ENCODE peak calls at places on chromosomes 7 and 10, in six cellular contexts. I is left ventricle myocardium inferior; A is LHCN-M2; Q is stimulated activated CD8-positive, alpha-beta memory T cell treated with anti-CD3 and anti-CD28 coated beads, Interleukin-15, amount 100 ng/mL, for 4 hours; V is mesothelial cell of epicardium; N is Calu3. F is an unnamed sample.
A peak's percentile ranks its signal among the peaks of the same experiment; 100 is the strongest.

GRCh38 chr10:130459851-130460490 is 323.8 kb downstream of the GLRX3 start:
- DNase-seq in I (no peak), A (no peak), Q (no peak), V (peak; percentile 20), N (no peak), F (no peak)

GRCh38 chr10:24303522-24304310 is 94.8 kb downstream of the KIAA1217 start:
- DNase-seq in I (no peak), A (peak; percentile 51), Q (no peak), V (no peak), N (no peak), F (no peak)

GRCh38 chr10:49646256-49646870 is 32.5 kb downstream of the CHAT start:
- DNase-seq in I (no peak), A (no peak), Q (no peak), V (no peak), N (no peak), F (peak; percentile 32)

GRCh38 chr7:27459729-27460048 is 203.0 kb downstream of the HIBADH start:
- DNase-seq in I (no peak), A (peak; percentile 38), Q (no peak), V (no peak), N (no peak), F (no peak)

GRCh38 chr7:101118856-101119255 is 8.0 kb upstream of the SERPINE1 start:
- DNase-seq in I (no peak), A (no peak), Q (no peak), V (no peak), N (no peak), F (no peak)

GRCh38 chr10:14302035-14302434 is 28.7 kb downstream of the FRMD4A start:
- DNase-seq in I (no peak), A (peak; percentile 61), Q (no peak), V (no peak), N (no peak), F (no peak)

GRCh38 chr7:22001345-22002004 is 55.8 kb upstream of the CDCA7L start:
- DNase-seq in I (no peak), A (peak; percentile 71), Q (no peak), V (no peak), N (peak; percentile 69), F (no peak)

GRCh38 chr7:84970683-84971082 is 216.2 kb downstream of the SEMA3D start:
- DNase-seq in I (no peak), A (no peak), Q (no peak), V (no peak), N (no peak), F (no peak)

GRCh38 chr10:43061764-43062163 is 15.1 kb upstream of the RET start:
- DNase-seq in I (no peak), A (no peak), Q (no peak), V (no peak), N (no peak), F (no peak)

GRCh38 chr7:229184-229964 is 37.0 kb downstream of the FAM20C start:
- DNase-seq in I (peak; percentile 75), A (peak; percentile 66), Q (no peak), V (no peak), N (no peak), F (no peak)

GRCh38 chr7:138727336-138728099 is 26.4 kb upstream of the SVOPL start:
- DNase-seq in I (no peak), A (no peak), Q (no peak), V (no peak), N (no peak), F (no peak)

F was measured in right lobe of liver.